ENCODE peak calls at places on chromosomes 5 and 9, in nine cellular contexts. V, E, O, N, P, Z, H, K and R are unnamed samples.

GRCh38 chr5:52283221-52283620 is 504.5 kb upstream of the ITGA1 start:
- DNase-seq in V (no peak), E (no peak), O (no peak), N (no peak), P (no peak), Z (no peak), H (no peak), K (no peak), R (no peak)

GRCh38 chr5:126544087-126544740 is 50.8 kb downstream of the ALDH7A1 start:
- DNase-seq in V (no peak), E (no peak), O (peak), N (peak), P (peak), Z (no peak), H (peak), K (no peak), R (no peak)

GRCh38 chr5:75363726-75364495 is 26.9 kb downstream of the HMGCR start:
- DNase-seq in V (peak), E (no peak), O (no peak), N (no peak), P (peak), Z (no peak), H (no peak), K (no peak), R (no peak)

GRCh38 chr5:95973793-95974325 is 12.2 kb upstream of the ELL2 start:
- DNase-seq in V (no peak), E (no peak), O (peak), N (no peak), P (no peak), Z (no peak), H (no peak), K (no peak), R (no peak)

GRCh38 chr5:59483971-59484472 is 409.5 kb downstream of the PDE4D start:
- DNase-seq in V (no peak), E (no peak), O (no peak), N (no peak), P (peak), Z (no peak), H (no peak), K (peak), R (no peak)

GRCh38 chr5:97151370-97151769 is 9.0 kb upstream of the LIX1 start:
- DNase-seq in V (no peak), E (no peak), O (no peak), N (no peak), P (no peak), Z (no peak), H (no peak), K (no peak), R (no peak)

GRCh38 chr5:140312067-140312790 is 9.3 kb upstream of the PFDN1 start:
- DNase-seq in V (no peak), E (peak), O (peak), N (no peak), P (peak), Z (peak), H (no peak), K (peak), R (no peak)

GRCh38 chr5:136054133-136054996 is 25.6 kb downstream of the TGFBI start:
- DNase-seq in V (no peak), E (peak), O (no peak), N (no peak), P (no peak), Z (no peak), H (no peak), K (no peak), R (no peak)

GRCh38 chr9:13750639-13751038 is 471.1 kb upstream of the MPDZ start:
- DNase-seq in V (no peak), E (no peak), O (no peak), N (no peak), P (no peak), Z (no peak), H (no peak), K (no peak), R (no peak)

GRCh38 chr9:69295872-69296562 is 29.0 kb upstream of the ENTREP1 start:
- DNase-seq in V (no peak), E (no peak), O (no peak), N (no peak), P (no peak), Z (no peak), H (no peak), K (no peak), R (no peak)

GRCh38 chr5:172548311-172548731 is 92.7 kb upstream of the NEURL1B start:
- DNase-seq in V (peak), E (no peak), O (no peak), N (no peak), P (no peak), Z (no peak), H (no peak), K (no peak), R (peak)

GRCh38 chr9:23324511-23324910 is 501.5 kb downstream of the ELAVL2 start:
- DNase-seq in V (no peak), E (no peak), O (no peak), N (no peak), P (no peak), Z (no peak), H (no peak), K (no peak), R (no peak)

GRCh38 chr9:5671711-5672353 is 42.9 kb downstream of the RIC1 start:
- DNase-seq in V (no peak), E (no peak), O (no peak), N (peak), P (no peak), Z (no peak), H (no peak), K (no peak), R (no peak)

GRCh38 chr9:113361304-113362018 is 12.1 kb downstream of the BSPRY start:
- DNase-seq in V (no peak), E (peak), O (no peak), N (no peak), P (no peak), Z (no peak), H (no peak), K (no peak), R (no peak)

GRCh38 chr9:7489018-7489417 is 310.6 kb downstream of the DMAC1 start:
- DNase-seq in V (no peak), E (no peak), O (no peak), N (no peak), P (no peak), Z (no peak), H (no peak), K (no peak), R (peak)

GRCh38 chr9:36163840-36164175 is 5.4 kb upstream of the CCIN start:
- DNase-seq in V (no peak), E (no peak), O (no peak), N (no peak), P (peak), Z (no peak), H (no peak), K (no peak), R (no peak)

GRCh38 chr5:34476941-34477565 is 179.1 kb upstream of the RAI14 start:
- DNase-seq in V (no peak), E (no peak), O (no peak), N (no peak), P (no peak), Z (no peak), H (no peak), K (no peak), R (no peak)

GRCh38 chr5:127306647-127307046 is 16.1 kb downstream of the MEGF10 start:
- DNase-seq in V (no peak), E (no peak), O (no peak), N (no peak), P (no peak), Z (no peak), H (no peak), K (no peak), R (no peak)

GRCh38 chr5:83957188-83957587 is 236.5 kb upstream of the HAPLN1 start:
- DNase-seq in V (no peak), E (no peak), O (no peak), N (no peak), P (no peak), Z (no peak), H (no peak), K (no peak), R (no peak)

GRCh38 chr9:137286980-137287383 is 9.5 kb downstream of the TOR4A start:
- DNase-seq in V (peak), E (no peak), O (peak), N (no peak), P (peak), Z (peak), H (peak), K (no peak), R (no peak)

GRCh38 chr9:121725008-121725795 is 73.8 kb downstream of the DAB2IP start:
- DNase-seq in V (peak), E (peak), O (no peak), N (no peak), P (no peak), Z (no peak), H (no peak), K (peak), R (peak)

GRCh38 chr9:3534614-3535404 is 9.0 kb upstream of the RFX3 start:
- DNase-seq in V (no peak), E (no peak), O (no peak), N (no peak), P (no peak), Z (no peak), H (no peak), K (no peak), R (no peak)

GRCh38 chr5:137672001-137672400 is 63.9 kb downstream of the KLHL3 start:
- DNase-seq in V (no peak), E (no peak), O (no peak), N (no peak), P (no peak), Z (no peak), H (no peak), K (no peak), R (no peak)

GRCh38 chr5:157890825-157891587 is 32.1 kb upstream of the CLINT1 start:
- DNase-seq in V (no peak), E (no peak), O (peak), N (peak), P (peak), Z (no peak), H (no peak), K (no peak), R (no peak)

GRCh38 chr5:83724001-83724400 is 3.3 kb upstream of the HAPLN1 start:
- DNase-seq in V (no peak), E (no peak), O (no peak), N (no peak), P (no peak), Z (no peak), H (no peak), K (no peak), R (no peak)

GRCh38 chr5:16916262-16916878 is 19.7 kb downstream of the MYO10 start:
- DNase-seq in V (no peak), E (peak), O (peak), N (no peak), P (peak), Z (peak), H (no peak), K (peak), R (no peak)

GRCh38 chr5:144028058-144028457 is 142.4 kb downstream of the YIPF5 start:
- DNase-seq in V (no peak), E (peak), O (no peak), N (no peak), P (no peak), Z (no peak), H (no peak), K (peak), R (no peak)

GRCh38 chr9:16062542-16063240 is 509.8 kb downstream of the CCDC171 start:
- DNase-seq in V (no peak), E (peak), O (no peak), N (no peak), P (peak), Z (peak), H (no peak), K (peak), R (no peak)